ENCODE peak calls at places on chromosomes 5 and 9, in nine cellular contexts. L, U, R, V, T, X, O, B and G are unnamed samples.

GRCh38 chr5:98341038-98341710 is 432.3 kb upstream of the RGMB start:
- DNase-seq in L (no peak), U (no peak), R (no peak), V (no peak), T (peak), X (peak), O (peak), B (no peak), G (no peak)

GRCh38 chr5:65076251-65076869 is 307.6 kb downstream of the CWC27 start:
- DNase-seq in L (peak), U (no peak), R (peak), V (peak), T (peak), X (peak), O (peak), B (peak), G (peak)

GRCh38 chr9:96856363-96857286 is 2.3 kb upstream of the ZNF782 start:
- DNase-seq in L (peak), U (no peak), R (peak), V (peak), T (peak), X (peak), O (peak), B (no peak), G (peak)

GRCh38 chr5:139275536-139276297 is 17.8 kb upstream of the MATR3 start:
- DNase-seq in L (no peak), U (no peak), R (peak), V (no peak), T (no peak), X (no peak), O (no peak), B (no peak), G (no peak)

GRCh38 chr5:176533390-176533789 is 3.8 kb downstream of the RNF44 start:
- DNase-seq in L (no peak), U (no peak), R (no peak), V (no peak), T (no peak), X (no peak), O (no peak), B (no peak), G (no peak)

GRCh38 chr5:54668096-54668495 is 150.5 kb downstream of the SNX18 start:
- DNase-seq in L (no peak), U (no peak), R (no peak), V (no peak), T (no peak), X (no peak), O (no peak), B (no peak), G (no peak)

GRCh38 chr5:122367445-122367844 is 55.4 kb downstream of the SNCAIP start:
- DNase-seq in L (no peak), U (no peak), R (no peak), V (no peak), T (no peak), X (no peak), O (no peak), B (no peak), G (no peak)

GRCh38 chr5:132465095-132465707 is 25.4 kb downstream of the IRF1 start:
- DNase-seq in L (peak), U (peak), R (no peak), V (peak), T (no peak), X (no peak), O (peak), B (no peak), G (no peak)

GRCh38 chr9:108517591-108518365 is 338.0 kb downstream of the ACTL7B start:
- DNase-seq in L (no peak), U (no peak), R (no peak), V (no peak), T (no peak), X (peak), O (no peak), B (no peak), G (no peak)

GRCh38 chr5:24492231-24492630 is 152.5 kb downstream of the CDH10 start:
- DNase-seq in L (no peak), U (no peak), R (no peak), V (no peak), T (no peak), X (no peak), O (no peak), B (no peak), G (no peak)

GRCh38 chr9:38309324-38310195 is 82.9 kb upstream of the ALDH1B1 start:
- DNase-seq in L (no peak), U (no peak), R (peak), V (no peak), T (peak), X (peak), O (peak), B (no peak), G (no peak)

GRCh38 chr9:18268381-18268780 is 205.6 kb upstream of the ADAMTSL1 start:
- DNase-seq in L (no peak), U (no peak), R (no peak), V (peak), T (peak), X (peak), O (peak), B (no peak), G (no peak)

GRCh38 chr9:108474356-108474755 is 381.4 kb downstream of the ACTL7B start:
- DNase-seq in L (no peak), U (no peak), R (no peak), V (no peak), T (no peak), X (peak), O (peak), B (no peak), G (no peak)

GRCh38 chr5:154181156-154181555 is 9.4 kb upstream of the GALNT10 start:
- DNase-seq in L (no peak), U (no peak), R (no peak), V (no peak), T (no peak), X (no peak), O (no peak), B (no peak), G (no peak)

GRCh38 chr5:7518947-7519560 is 123.1 kb downstream of the ADCY2 start:
- DNase-seq in L (no peak), U (no peak), R (no peak), V (no peak), T (no peak), X (no peak), O (no peak), B (no peak), G (no peak)

GRCh38 chr5:132947661-132948060 is 15.8 kb downstream of the AFF4 start:
- DNase-seq in L (no peak), U (no peak), R (no peak), V (peak), T (peak), X (peak), O (peak), B (no peak), G (no peak)

GRCh38 chr5:81773148-81773547 is 22.3 kb upstream of the SSBP2 start:
- DNase-seq in L (no peak), U (no peak), R (no peak), V (no peak), T (no peak), X (no peak), O (no peak), B (no peak), G (no peak)
- H3K4me3 ChIP-seq in L (no peak), U (no peak), R (no peak), V (no peak), T (no peak), X (no peak), O (no peak), B (no peak), G (no peak)

GRCh38 chr9:124411514-124412227 is 3.6 kb downstream of the PSMB7 start:
- DNase-seq in L (no peak), U (no peak), R (no peak), V (peak), T (peak), X (peak), O (peak), B (no peak), G (no peak)
- H3K4me3 ChIP-seq in L (no peak), U (no peak), R (no peak), V (no peak), T (no peak), X (peak), O (peak), B (no peak), G (no peak)

GRCh38 chr9:2837915-2838314 is 6.0 kb downstream of the PUM3 start:
- DNase-seq in L (no peak), U (no peak), R (no peak), V (no peak), T (peak), X (peak), O (peak), B (peak), G (no peak)
- H3K4me3 ChIP-seq in L (no peak), U (no peak), R (no peak), V (no peak), T (peak), X (no peak), O (peak), B (peak), G (no peak)

GRCh38 chr5:150671509-150672236 is 10.6 kb downstream of the MYOZ3 start:
- DNase-seq in L (no peak), U (no peak), R (peak), V (no peak), T (no peak), X (no peak), O (no peak), B (no peak), G (no peak)
- H3K4me3 ChIP-seq in L (peak), U (peak), R (peak), V (no peak), T (peak), X (peak), O (peak), B (peak), G (peak)

GRCh38 chr9:17024129-17024528 is 110.7 kb upstream of the CNTLN start:
- DNase-seq in L (no peak), U (no peak), R (no peak), V (no peak), T (no peak), X (no peak), O (no peak), B (no peak), G (no peak)

GRCh38 chr9:17019398-17019797 is 115.4 kb upstream of the CNTLN start:
- DNase-seq in L (no peak), U (no peak), R (no peak), V (no peak), T (no peak), X (no peak), O (no peak), B (no peak), G (no peak)

GRCh38 chr9:17018001-17018491 is 116.8 kb upstream of the CNTLN start:
- DNase-seq in L (no peak), U (peak), R (no peak), V (peak), T (peak), X (peak), O (no peak), B (no peak), G (peak)

GRCh38 chr9:17018540-17019196 is 116.2 kb upstream of the CNTLN start:
- DNase-seq in L (no peak), U (no peak), R (no peak), V (peak), T (no peak), X (no peak), O (no peak), B (no peak), G (no peak)

GRCh38 chr9:17021379-17021970 is 113.4 kb upstream of the CNTLN start:
- DNase-seq in L (no peak), U (no peak), R (no peak), V (no peak), T (peak), X (no peak), O (peak), B (no peak), G (no peak)
- H3K4me3 ChIP-seq in L (no peak), U (no peak), R (no peak), V (no peak), T (no peak), X (no peak), O (no peak), B (no peak), G (no peak)